ENCODE peak calls at places on chromosomes 4 and X, in nine cellular contexts. B is endodermal cell, E is astrocyte of the spinal cord, L is bronchial epithelial cell, P is progenitor cell of endocrine pancreas, N is neural progenitor cell, X is cardiac fibroblast, J is K562, M is right atrium auricular region. W is an unnamed sample.

GRCh38 chr4:100762738-100763137 is 244.9 kb upstream of the EMCN start:
- DNase-seq in B (no peak), E (no peak), L (no peak), P (no peak), N (no peak), X (no peak), J (no peak), M (no peak), W (no peak)

GRCh38 chr4:67934628-67935027 is 28.7 kb downstream of the TMPRSS11A start:
- DNase-seq in B (peak), E (no peak), L (peak), P (no peak), N (peak), X (no peak), J (no peak), M (no peak), W (no peak)

GRCh38 chr4:127012549-127012948 is 620.2 kb upstream of the INTU start:
- DNase-seq in B (no peak), E (peak), L (peak), P (no peak), N (no peak), X (peak), J (no peak), M (no peak), W (no peak)

GRCh38 chr4:140556372-140557085 is 12.2 kb downstream of the UCP1 start:
- DNase-seq in B (no peak), E (no peak), L (peak), P (no peak), N (no peak), X (no peak), J (no peak), M (no peak), W (no peak)

GRCh38 chr4:39621582-39621981 is 17.1 kb downstream of the SMIM14 start:
- DNase-seq in B (peak), E (peak), L (peak), P (no peak), N (no peak), X (peak), J (no peak), M (peak), W (no peak)

GRCh38 chrX:134548844-134549205 is 88.9 kb downstream of the HPRT1 start:
- DNase-seq in B (no peak), E (no peak), L (no peak), P (no peak), N (no peak), X (no peak), J (no peak), M (no peak), W (no peak)

GRCh38 chrX:153766098-153766817 is 2.2 kb downstream of the PLXNB3 start:
- DNase-seq in B (peak), E (peak), L (peak), P (no peak), N (peak), X (peak), J (peak), M (no peak), W (no peak)

GRCh38 chr4:118826723-118827444 is 9.0 kb downstream of the SEC24D start:
- DNase-seq in B (no peak), E (no peak), L (no peak), P (no peak), N (no peak), X (no peak), J (no peak), M (no peak), W (no peak)

GRCh38 chrX:113868169-113868568 is 715.7 kb upstream of the HTR2C start:
- DNase-seq in B (no peak), E (no peak), L (no peak), P (no peak), N (no peak), X (peak), J (peak), M (no peak), W (no peak)

GRCh38 chrX:11558972-11559371 is 106.7 kb downstream of the ARHGAP6 start:
- DNase-seq in B (peak), E (no peak), L (no peak), P (no peak), N (peak), X (no peak), J (peak), M (no peak), W (peak)

GRCh38 chrX:7852166-7852565 is 9.2 kb downstream of the VCX start:
- DNase-seq in B (no peak), E (no peak), L (no peak), P (no peak), N (peak), X (no peak), J (no peak), M (no peak), W (no peak)

GRCh38 chr4:110675406-110675805 is 52.5 kb upstream of the PITX2 start:
- DNase-seq in B (no peak), E (no peak), L (no peak), P (no peak), N (no peak), X (no peak), J (no peak), M (no peak), W (no peak)

GRCh38 chr4:165493359-165493758 is 114.6 kb downstream of the CPE start:
- DNase-seq in B (peak), E (peak), L (peak), P (peak), N (peak), X (peak), J (peak), M (peak), W (peak)

GRCh38 chrX:2817036-2817435 is 11.7 kb upstream of the GYG2 start:
- DNase-seq in B (no peak), E (no peak), L (no peak), P (no peak), N (no peak), X (no peak), J (no peak), M (no peak), W (no peak)

GRCh38 chr4:36088542-36088941 is 155.8 kb downstream of the ARAP2 start:
- DNase-seq in B (no peak), E (peak), L (no peak), P (no peak), N (peak), X (no peak), J (no peak), M (no peak), W (no peak)

GRCh38 chr4:79763486-79764075 is 309.4 kb downstream of the ANTXR2 start:
- DNase-seq in B (peak), E (no peak), L (no peak), P (no peak), N (no peak), X (no peak), J (no peak), M (no peak), W (no peak)

GRCh38 chr4:56531149-56531770 is 25.7 kb downstream of the ARL9 start:
- DNase-seq in B (no peak), E (no peak), L (no peak), P (no peak), N (no peak), X (no peak), J (no peak), M (no peak), W (no peak)

GRCh38 chr4:48403358-48403757 is 62.0 kb downstream of the SLAIN2 start:
- DNase-seq in B (no peak), E (no peak), L (no peak), P (no peak), N (no peak), X (no peak), J (no peak), M (no peak), W (no peak)

GRCh38 chrX:103276581-103277002 is at the start of gene TCEAL5:
- DNase-seq in B (no peak), E (no peak), L (no peak), P (no peak), N (no peak), X (no peak), J (no peak), M (no peak), W (no peak)

GRCh38 chr4:108783666-108784463 is 21.0 kb upstream of the ETNPPL start:
- DNase-seq in B (no peak), E (no peak), L (peak), P (no peak), N (no peak), X (peak), J (no peak), M (no peak), W (no peak)

GRCh38 chrX:630007-630921 is at the start of gene SHOX:
- DNase-seq in B (peak), E (no peak), L (no peak), P (no peak), N (peak), X (no peak), J (no peak), M (no peak), W (no peak)

GRCh38 chrX:136954930-136955329 is 74.4 kb upstream of the RBMX start:
- DNase-seq in B (no peak), E (peak), L (peak), P (no peak), N (peak), X (peak), J (no peak), M (no peak), W (no peak)
- TF ChIP-seq CTCF in B (peak), E (peak), L (peak), P (peak), N (peak), X (peak), J (peak), M (no peak), W (no peak)

GRCh38 chr4:76426272-76426671 is 5.3 kb upstream of the CCDC158 start:
- DNase-seq in B (no peak), E (no peak), L (no peak), P (no peak), N (no peak), X (peak), J (no peak), M (no peak), W (no peak)
- TF ChIP-seq CTCF in B (peak), E (peak), L (peak), P (peak), N (no peak), X (no peak), J (no peak), M (no peak), W (no peak)

GRCh38 chrX:64093761-64094160 is 111.7 kb downstream of the AMER1 start:
- DNase-seq in B (peak), E (no peak), L (peak), P (no peak), N (peak), X (peak), J (no peak), M (no peak), W (no peak)
- TF ChIP-seq CTCF in B (peak), E (no peak), L (peak), P (peak), N (peak), X (no peak), J (peak), M (no peak), W (no peak)

GRCh38 chrX:149877157-149877556 is 3.8 kb upstream of the MAGEA8 start:
- DNase-seq in B (no peak), E (no peak), L (no peak), P (no peak), N (no peak), X (no peak), J (no peak), M (no peak), W (no peak)

GRCh38 chrX:149877636-149878035 is 3.3 kb upstream of the MAGEA8 start:
- DNase-seq in B (no peak), E (no peak), L (peak), P (no peak), N (no peak), X (no peak), J (no peak), M (no peak), W (no peak)

GRCh38 chrX:149881081-149881711 is at the start of gene MAGEA8:
- DNase-seq in B (peak), E (no peak), L (no peak), P (no peak), N (peak), X (no peak), J (peak), M (no peak), W (no peak)
- TF ChIP-seq CTCF in B (peak), E (no peak), L (no peak), P (peak), N (peak), X (peak), J (peak), M (no peak), W (no peak)

DNA sequence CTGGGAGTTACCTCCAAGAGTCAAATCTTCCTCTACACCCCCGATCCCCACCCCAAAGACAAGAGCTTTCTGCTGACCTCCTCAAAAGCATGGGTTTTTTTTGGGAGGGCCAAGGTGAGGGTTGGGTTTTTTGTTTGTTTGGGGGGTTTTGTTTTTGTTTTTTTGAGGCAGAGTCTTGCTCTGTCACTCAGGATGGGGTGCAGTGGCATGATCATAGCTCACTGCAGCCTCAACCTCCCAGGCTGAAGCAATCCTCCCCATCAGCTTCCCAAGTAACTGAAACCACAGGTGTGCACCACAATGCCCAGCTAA is 18.7 kb upstream of the WFS1 start:
- DNase-seq in B (no peak), E (no peak), L (no peak), P (no peak), N (no peak), X (no peak), J (no peak), M (no peak), W (no peak)
- TF ChIP-seq CTCF in B (no peak), E (no peak), L (no peak), P (no peak), N (no peak), X (no peak), J (no peak), M (no peak), W (no peak)